ENCODE peak calls at places on chromosomes 7 and 10, in seven cellular contexts. D, H, G, C, J, N and T are unnamed samples.
A peak's percentile ranks its signal among the peaks of the same experiment; 100 is the strongest.

GRCh38 chr10:6200588-6201510 is 1.9 kb upstream of the PFKFB3 start:
- DNase-seq in D (no peak), H (peak; percentile 29), G (no peak), C (no peak), J (no peak), N (no peak), T (peak; percentile 71)

GRCh38 chr10:122435212-122435827 is 19.1 kb upstream of the ARMS2 start:
- DNase-seq in D (no peak), H (peak; percentile 67), G (peak; percentile 19), C (no peak), J (no peak), N (no peak), T (no peak)

GRCh38 chr10:95346715-95347401 is 56.1 kb upstream of the PDLIM1 start:
- DNase-seq in D (no peak), H (no peak), G (no peak), C (no peak), J (no peak), N (no peak), T (no peak)

GRCh38 chr7:25308898-25309521 is 80.7 kb upstream of the NPVF start:
- DNase-seq in D (no peak), H (no peak), G (no peak), C (no peak), J (no peak), N (no peak), T (no peak)

GRCh38 chr10:100101526-100102076 is 19.9 kb upstream of the CPN1 start:
- DNase-seq in D (no peak), H (no peak), G (no peak), C (no peak), J (no peak), N (no peak), T (no peak)

GRCh38 chr10:6012506-6012905 is 35.2 kb upstream of the IL15RA start:
- DNase-seq in D (no peak), H (no peak), G (no peak), C (no peak), J (no peak), N (no peak), T (no peak)

GRCh38 chr7:99733003-99733402 is 2.0 kb downstream of the CYP3A7 start:
- DNase-seq in D (no peak), H (no peak), G (no peak), C (no peak), J (no peak), N (no peak), T (no peak)

GRCh38 chr10:133274751-133275682 is 1.7 kb downstream of the ADAM8 start:
- DNase-seq in D (peak; percentile 88), H (no peak), G (no peak), C (no peak), J (peak; percentile 79), N (no peak), T (peak; percentile 90)

GRCh38 chr7:75611557-75612178 is 119.5 kb downstream of the SPDYE5 start:
- DNase-seq in D (no peak), H (no peak), G (peak; percentile 94), C (peak; percentile 86), J (peak; percentile 94), N (no peak), T (no peak)

GRCh38 chr10:91977501-91977900 is 53.9 kb downstream of the BTAF1 start:
- DNase-seq in D (no peak), H (no peak), G (no peak), C (no peak), J (no peak), N (no peak), T (no peak)

GRCh38 chr10:11846542-11846941 is 23.4 kb downstream of the PROSER2 start:
- DNase-seq in D (no peak), H (no peak), G (no peak), C (no peak), J (no peak), N (peak; percentile 28), T (no peak)

GRCh38 chr10:50396491-50397311 is 145.4 kb upstream of the ASAH2 start:
- DNase-seq in D (peak; percentile 42), H (peak; percentile 63), G (no peak), C (no peak), J (no peak), N (no peak), T (peak; percentile 45)

GRCh38 chr7:107725138-107725740 is 18.7 kb upstream of the CBLL1 start:
- DNase-seq in D (peak; percentile 66), H (peak; percentile 59), G (peak; percentile 43), C (no peak), J (no peak), N (peak; percentile 37), T (peak; percentile 72)

GRCh38 chr7:108037748-108038147 is 34.8 kb upstream of the LAMB1 start:
- DNase-seq in D (no peak), H (no peak), G (no peak), C (no peak), J (no peak), N (no peak), T (no peak)

GRCh38 chr10:111077715-111078504 is 1.1 kb downstream of the ADRA2A start:
- DNase-seq in D (peak; percentile 24), H (peak; percentile 9), G (no peak), C (peak; percentile 30), J (peak; percentile 83), N (no peak), T (no peak)

GRCh38 chr7:42143605-42144252 is 93.3 kb downstream of the GLI3 start:
- DNase-seq in D (no peak), H (peak; percentile 58), G (no peak), C (no peak), J (no peak), N (no peak), T (no peak)

GRCh38 chr7:74284781-74285259 is 4.4 kb upstream of the CLIP2 start:
- DNase-seq in D (peak; percentile 66), H (no peak), G (no peak), C (no peak), J (no peak), N (no peak), T (peak; percentile 72)

GRCh38 chr7:125112741-125113309 is 183.2 kb upstream of the POT1 start:
- DNase-seq in D (no peak), H (no peak), G (no peak), C (no peak), J (no peak), N (no peak), T (no peak)

GRCh38 chr10:86857097-86857825 is 100.2 kb downstream of the MMRN2 start:
- DNase-seq in D (no peak), H (peak; percentile 10), G (no peak), C (no peak), J (no peak), N (no peak), T (no peak)

GRCh38 chr7:34207810-34208209 is 302.5 kb downstream of the BMPER start:
- DNase-seq in D (no peak), H (no peak), G (no peak), C (no peak), J (no peak), N (no peak), T (no peak)

GRCh38 chr7:97555845-97556431 is 175.9 kb upstream of the TAC1 start:
- DNase-seq in D (no peak), H (no peak), G (peak; percentile 71), C (no peak), J (no peak), N (no peak), T (no peak)

GRCh38 chr7:119351320-119351719 is 921.7 kb upstream of the KCND2 start:
- DNase-seq in D (no peak), H (no peak), G (no peak), C (no peak), J (no peak), N (no peak), T (no peak)

DNA sequence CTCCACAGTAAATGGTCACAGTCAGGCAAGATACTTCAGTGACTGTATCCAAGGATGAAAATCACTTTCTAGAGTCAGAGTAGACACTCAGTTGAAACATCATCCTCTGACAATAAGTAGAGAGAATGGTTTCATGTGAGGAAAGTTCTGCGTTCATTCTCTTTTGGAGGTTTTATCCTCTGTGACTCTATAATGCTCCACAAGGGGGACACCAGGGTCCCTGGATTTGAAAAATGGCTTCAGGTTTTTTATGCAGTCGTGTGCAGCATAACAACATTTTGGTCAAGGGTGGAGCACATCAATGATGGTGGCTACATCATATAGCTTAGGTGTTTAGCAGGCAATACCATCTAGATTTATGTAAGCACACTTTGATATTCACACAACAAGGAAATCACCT is 40.4 kb downstream of the TMEM168 start:
- DNase-seq in D (no peak), H (no peak), G (no peak), C (no peak), J (no peak), N (no peak), T (no peak)
- TF ChIP-seq CTCF in D (no peak), H (no peak), G (no peak), C (no peak), J (no peak), N (no peak), T (no peak)

GRCh38 chr7:89966100-89966499 is 188.2 kb upstream of the STEAP1 start:
- DNase-seq in D (no peak), H (no peak), G (no peak), C (no peak), J (no peak), N (no peak), T (no peak)
- TF ChIP-seq CTCF in D (no peak), H (no peak), G (no peak), C (no peak), J (no peak), N (no peak), T (no peak)

GRCh38 chr7:115218076-115218475 is 296.2 kb downstream of the MDFIC start:
- DNase-seq in D (no peak), H (no peak), G (no peak), C (no peak), J (no peak), N (no peak), T (no peak)

GRCh38 chr7:115211171-115211570 is 289.3 kb downstream of the MDFIC start:
- DNase-seq in D (no peak), H (no peak), G (no peak), C (no peak), J (no peak), N (no peak), T (no peak)

GRCh38 chr7:115221484-115221883 is 299.6 kb downstream of the MDFIC start:
- DNase-seq in D (no peak), H (no peak), G (no peak), C (no peak), J (no peak), N (no peak), T (no peak)

GRCh38 chr7:115217373-115217772 is 295.5 kb downstream of the MDFIC start:
- DNase-seq in D (no peak), H (peak; percentile 23), G (no peak), C (no peak), J (no peak), N (no peak), T (peak; percentile 1)

GRCh38 chr7:115216652-115217051 is 294.8 kb downstream of the MDFIC start:
- DNase-seq in D (no peak), H (peak; percentile 33), G (no peak), C (no peak), J (no peak), N (no peak), T (no peak)
- TF ChIP-seq CTCF in D (no peak), H (no peak), G (no peak), C (no peak), J (no peak), N (no peak), T (no peak)

GRCh38 chr7:28364082-28364481 is 48.2 kb upstream of the CREB5 start:
- DNase-seq in D (no peak), H (no peak), G (no peak), C (no peak), J (no peak), N (no peak), T (no peak)
- TF ChIP-seq CTCF in D (no peak), H (no peak), G (peak; percentile 2), C (no peak), J (no peak), N (peak; percentile 6), T (no peak)

GRCh38 chr7:150756858-150757257 is 19.6 kb downstream of the GIMAP5 start:
- DNase-seq in D (peak; percentile 40), H (no peak), G (no peak), C (no peak), J (no peak), N (no peak), T (no peak)
- TF ChIP-seq CTCF in D (peak; percentile 41), H (no peak), G (peak; percentile 55), C (peak; percentile 73), J (peak; percentile 19), N (peak; percentile 13), T (peak; percentile 44)